ENCODE peak calls at places on chromosomes 3 and 15, in six cellular contexts. Z is NCI-H2029, D is ovary, C is T-cell, H is fibroblast of pulmonary artery, T is activated gamma-delta T cell treated with Interleukin-2 at 50 U/mL for 16 hours. X is an unnamed sample.

GRCh38 chr3:182136008-182136910 is 424.5 kb downstream of the SOX2 start:
- DNase-seq in T (no peak), D (no peak), C (no peak), H (no peak), Z (peak; percentile 69), X (no peak)

GRCh38 chr3:138945646-138946553 is 1.0 kb downstream of the FOXL2 start:
- DNase-seq in T (no peak), Z (no peak), H (peak; percentile 38), D (peak; percentile 63), C (no peak), X (peak; percentile 37)

GRCh38 chr3:99250821-99251355 is 349.4 kb upstream of the DCBLD2 start:
- DNase-seq in C (no peak), T (no peak), D (no peak), H (peak; percentile 60), Z (no peak), X (peak; percentile 76)

GRCh38 chr3:128432898-128433629 is 33.6 kb downstream of the DNAJB8 start:
- DNase-seq in Z (no peak), C (no peak), D (no peak), H (no peak), T (no peak), X (no peak)

GRCh38 chr3:192727032-192727847 is at the start of gene FGF12:
- DNase-seq in D (peak; percentile 32), Z (peak; percentile 65), H (peak; percentile 18), T (no peak), C (no peak), X (peak; percentile 5)

GRCh38 chr3:141368925-141369794 is 856 bp downstream of the ZBTB38 start:
- DNase-seq in D (no peak), C (no peak), T (no peak), H (peak; percentile 89), Z (no peak), X (peak; percentile 92)

GRCh38 chr15:64490598-64491259 is 30.4 kb downstream of the ZNF609 start:
- DNase-seq in D (no peak), H (peak; percentile 28), C (no peak), T (no peak), Z (no peak), X (peak; percentile 52)

GRCh38 chr3:12954891-12955650 is 113.7 kb upstream of the RPL32 start:
- DNase-seq in D (peak; percentile 49), C (no peak), Z (peak; percentile 56), T (no peak), H (no peak), X (no peak)

GRCh38 chr3:106720510-106720909 is 656.7 kb upstream of the CCDC54 start:
- DNase-seq in H (no peak), Z (no peak), D (no peak), T (no peak), C (no peak), X (no peak)

GRCh38 chr15:33311312-33311971 is 675 bp downstream of the RYR3 start:
- DNase-seq in C (no peak), H (no peak), D (no peak), Z (no peak), T (no peak), X (peak; percentile 8)

GRCh38 chr3:127729556-127730056 is 56.9 kb downstream of the ABTB1 start:
- DNase-seq in Z (peak; percentile 23), D (no peak), H (peak; percentile 35), C (no peak), T (no peak), X (no peak)

GRCh38 chr15:49079340-49080039 is 33.2 kb upstream of the SECISBP2L start:
- DNase-seq in T (no peak), D (no peak), C (no peak), Z (no peak), H (no peak), X (no peak)

GRCh38 chr3:105398407-105398806 is 31.7 kb downstream of the ALCAM start:
- DNase-seq in Z (no peak), H (no peak), T (no peak), D (no peak), C (no peak), X (no peak)